ENCODE peak calls at places on chromosomes 5 and 9, in nine cellular contexts. N, P, E, I, F, H, M, Z and V are unnamed samples.

GRCh38 chr5:1420211-1421195 is 24.7 kb downstream of the SLC6A3 start:
- DNase-seq in N (no peak), P (no peak), E (no peak), I (no peak), F (no peak), H (peak), M (no peak), Z (no peak), V (no peak)

GRCh38 chr5:6436715-6437340 is 11.8 kb upstream of the UBE2QL1 start:
- DNase-seq in N (no peak), P (no peak), E (no peak), I (no peak), F (no peak), H (no peak), M (no peak), Z (no peak), V (no peak)

GRCh38 chr5:902129-902916 is 9.6 kb downstream of the TRIP13 start:
- DNase-seq in N (no peak), P (no peak), E (no peak), I (no peak), F (peak), H (no peak), M (no peak), Z (no peak), V (no peak)

GRCh38 chr9:19642256-19642655 is 146.6 kb downstream of the SLC24A2 start:
- DNase-seq in N (no peak), P (no peak), E (no peak), I (no peak), F (no peak), H (no peak), M (no peak), Z (no peak), V (no peak)

GRCh38 chr5:68418230-68418629 is 202.7 kb downstream of the PIK3R1 start:
- DNase-seq in N (no peak), P (no peak), E (no peak), I (no peak), F (peak), H (no peak), M (no peak), Z (no peak), V (peak)

GRCh38 chr5:169097374-169097831 is 203.5 kb downstream of the SLIT3 start:
- DNase-seq in N (no peak), P (peak), E (no peak), I (no peak), F (no peak), H (no peak), M (no peak), Z (peak), V (no peak)

GRCh38 chr5:106106384-106106783 is 1564.4 kb downstream of the EFNA5 start:
- DNase-seq in N (no peak), P (no peak), E (no peak), I (no peak), F (no peak), H (no peak), M (no peak), Z (no peak), V (no peak)

GRCh38 chr9:68844623-68845612 is 139.9 kb downstream of the PIP5K1B start:
- DNase-seq in N (no peak), P (peak), E (no peak), I (peak), F (peak), H (peak), M (peak), Z (peak), V (no peak)

GRCh38 chr5:133723126-133723525 is 110.8 kb upstream of the FSTL4 start:
- DNase-seq in N (no peak), P (no peak), E (no peak), I (no peak), F (no peak), H (no peak), M (no peak), Z (no peak), V (peak)

GRCh38 chr9:126635661-126636439 is 22.1 kb downstream of the LMX1B start:
- DNase-seq in N (no peak), P (peak), E (no peak), I (no peak), F (no peak), H (no peak), M (no peak), Z (no peak), V (no peak)

GRCh38 chr5:148543727-148544126 is 110.6 kb downstream of the HTR4 start:
- DNase-seq in N (no peak), P (no peak), E (no peak), I (no peak), F (no peak), H (no peak), M (no peak), Z (no peak), V (no peak)

GRCh38 chr9:91166796-91167366 is 194.8 kb downstream of the AUH start:
- DNase-seq in N (peak), P (no peak), E (no peak), I (no peak), F (no peak), H (no peak), M (no peak), Z (peak), V (no peak)

GRCh38 chr9:101977614-101978210 is 239.3 kb upstream of the GRIN3A start:
- DNase-seq in N (no peak), P (no peak), E (no peak), I (no peak), F (no peak), H (no peak), M (no peak), Z (peak), V (no peak)

GRCh38 chr5:116406306-116407041 is 168.1 kb downstream of the SEMA6A start:
- DNase-seq in N (no peak), P (no peak), E (no peak), I (no peak), F (no peak), H (no peak), M (no peak), Z (no peak), V (no peak)

GRCh38 chr5:60943624-60944023 is 1.2 kb downstream of the ERCC8 start:
- DNase-seq in N (no peak), P (no peak), E (no peak), I (no peak), F (no peak), H (no peak), M (no peak), Z (no peak), V (no peak)
- H3K4me3 ChIP-seq in N (no peak), P (peak), E (no peak), I (no peak), F (no peak), H (no peak), M (no peak), Z (no peak), V (no peak)

GRCh38 chr9:89604463-89605180 is at the start of gene GADD45G:
- DNase-seq in N (peak), P (peak), E (peak), I (peak), F (peak), H (peak), M (peak), Z (peak), V (peak)
- H3K4me3 ChIP-seq in N (peak), P (peak), E (peak), I (peak), F (peak), H (peak), M (peak), Z (peak), V (peak)

GRCh38 chr5:57176350-57176857 is 2.5 kb downstream of the GPBP1 start:
- DNase-seq in N (no peak), P (no peak), E (no peak), I (no peak), F (no peak), H (no peak), M (no peak), Z (peak), V (no peak)

GRCh38 chr5:57175586-57175985 is 1.7 kb downstream of the GPBP1 start:
- DNase-seq in N (no peak), P (no peak), E (no peak), I (no peak), F (no peak), H (no peak), M (no peak), Z (no peak), V (no peak)

GRCh38 chr5:57177479-57178156 is 3.8 kb downstream of the GPBP1 start:
- DNase-seq in N (no peak), P (no peak), E (no peak), I (no peak), F (no peak), H (no peak), M (no peak), Z (no peak), V (no peak)

GRCh38 chr5:57181151-57181550 is 7.3 kb downstream of the GPBP1 start:
- DNase-seq in N (no peak), P (no peak), E (no peak), I (no peak), F (no peak), H (no peak), M (no peak), Z (no peak), V (no peak)

GRCh38 chr5:57179262-57179960 is 5.6 kb downstream of the GPBP1 start:
- DNase-seq in N (no peak), P (no peak), E (no peak), I (peak), F (no peak), H (no peak), M (no peak), Z (no peak), V (no peak)
- H3K4me3 ChIP-seq in N (peak), P (peak), E (peak), I (peak), F (peak), H (peak), M (no peak), Z (no peak), V (peak)

GRCh38 chr5:78495800-78496199 is 135.4 kb downstream of the SCAMP1 start:
- DNase-seq in N (no peak), P (peak), E (no peak), I (no peak), F (no peak), H (no peak), M (no peak), Z (no peak), V (no peak)
- H3K4me3 ChIP-seq in N (no peak), P (no peak), E (no peak), I (no peak), F (no peak), H (no peak), M (no peak), Z (no peak), V (no peak)

GRCh38 chr9:131404581-131404980 is 10.7 kb downstream of the PRRC2B start:
- DNase-seq in N (no peak), P (no peak), E (no peak), I (no peak), F (no peak), H (no peak), M (no peak), Z (peak), V (no peak)

GRCh38 chr9:131405429-131405828 is 11.5 kb downstream of the PRRC2B start:
- DNase-seq in N (no peak), P (peak), E (no peak), I (peak), F (no peak), H (peak), M (no peak), Z (peak), V (no peak)

GRCh38 chr9:131404987-131405386 is 11.1 kb downstream of the PRRC2B start:
- DNase-seq in N (no peak), P (no peak), E (no peak), I (no peak), F (no peak), H (peak), M (no peak), Z (no peak), V (no peak)

GRCh38 chr9:131406567-131407436 is 12.9 kb downstream of the PRRC2B start:
- DNase-seq in N (no peak), P (no peak), E (no peak), I (no peak), F (no peak), H (peak), M (no peak), Z (peak), V (no peak)

DNA sequence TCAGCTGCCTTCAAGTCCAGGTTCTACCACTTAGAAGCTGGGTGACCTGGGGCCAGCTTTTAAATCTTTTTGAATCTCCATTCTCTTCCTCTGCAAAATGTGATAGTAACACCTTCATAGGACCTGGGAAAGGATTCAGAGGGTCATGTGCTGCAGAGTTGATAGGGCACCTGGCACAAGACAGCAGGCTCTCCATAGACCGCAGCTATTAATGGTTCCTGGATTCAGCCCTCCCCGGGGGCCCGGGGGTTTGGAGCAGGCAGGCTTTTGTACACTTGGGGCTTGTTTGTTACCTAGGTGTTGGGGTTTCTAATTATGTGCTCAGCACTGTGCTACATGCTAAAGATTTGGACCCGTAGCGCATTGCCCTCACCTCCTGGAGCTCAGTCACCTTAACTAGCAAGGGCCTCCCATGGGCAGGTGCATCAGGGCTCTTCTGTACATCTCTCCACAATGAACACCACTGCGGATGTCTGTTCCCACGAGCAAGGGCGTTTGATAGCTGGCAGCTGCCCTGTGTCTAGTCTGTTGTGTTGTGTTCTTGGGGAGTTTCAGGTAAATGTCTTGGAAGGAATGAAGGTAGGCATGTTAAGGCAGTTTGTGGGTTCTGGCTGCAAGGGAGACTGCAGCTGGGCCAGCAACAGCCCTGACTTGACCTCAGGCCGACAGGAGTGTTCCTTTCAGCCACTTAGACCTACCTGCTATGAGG is 12.1 kb downstream of the PRRC2B start:
- DNase-seq in N (no peak), P (no peak), E (no peak), I (no peak), F (no peak), H (peak), M (no peak), Z (no peak), V (no peak)
- H3K4me3 ChIP-seq in N (peak), P (peak), E (no peak), I (peak), F (no peak), H (no peak), M (no peak), Z (no peak), V (peak)

DNA sequence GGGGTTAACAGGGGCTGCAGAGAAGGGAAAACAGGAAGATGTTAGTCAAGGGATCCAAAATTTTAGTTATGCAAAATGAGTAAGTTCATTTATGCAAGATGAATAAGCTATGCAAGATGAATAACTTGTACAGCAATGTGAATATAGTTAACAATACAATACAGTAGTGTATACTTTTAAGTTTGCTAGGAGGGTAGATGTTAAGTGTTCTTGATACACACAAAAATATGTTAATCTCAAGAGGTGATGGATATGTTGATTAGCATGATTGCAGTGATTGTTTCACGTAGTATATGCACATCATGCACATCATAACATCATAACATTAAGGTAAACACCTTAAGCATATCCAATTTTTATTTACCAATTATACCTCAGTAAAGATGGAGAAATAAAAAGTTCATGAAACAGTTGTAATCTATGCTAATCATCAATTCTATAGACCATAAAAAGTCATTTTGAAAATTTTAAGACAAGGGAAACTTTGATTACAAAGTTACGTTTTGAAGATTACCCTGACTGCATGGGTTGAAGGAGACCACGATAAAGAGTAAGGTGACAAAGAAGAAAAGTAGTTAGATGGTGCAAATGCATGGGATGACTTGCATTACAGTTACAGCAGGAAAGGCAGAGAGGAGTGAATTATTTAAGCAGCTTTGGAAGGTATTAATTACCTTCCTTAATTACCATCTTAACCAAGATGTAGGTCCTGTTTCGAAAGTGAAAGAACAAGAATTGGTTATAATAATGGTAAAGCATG is 31.4 kb downstream of the FAM174A start:
- DNase-seq in N (no peak), P (no peak), E (no peak), I (no peak), F (no peak), H (no peak), M (no peak), Z (no peak), V (no peak)
- H3K4me3 ChIP-seq in N (no peak), P (no peak), E (no peak), I (no peak), F (no peak), H (no peak), M (no peak), Z (no peak), V (no peak)

DNA sequence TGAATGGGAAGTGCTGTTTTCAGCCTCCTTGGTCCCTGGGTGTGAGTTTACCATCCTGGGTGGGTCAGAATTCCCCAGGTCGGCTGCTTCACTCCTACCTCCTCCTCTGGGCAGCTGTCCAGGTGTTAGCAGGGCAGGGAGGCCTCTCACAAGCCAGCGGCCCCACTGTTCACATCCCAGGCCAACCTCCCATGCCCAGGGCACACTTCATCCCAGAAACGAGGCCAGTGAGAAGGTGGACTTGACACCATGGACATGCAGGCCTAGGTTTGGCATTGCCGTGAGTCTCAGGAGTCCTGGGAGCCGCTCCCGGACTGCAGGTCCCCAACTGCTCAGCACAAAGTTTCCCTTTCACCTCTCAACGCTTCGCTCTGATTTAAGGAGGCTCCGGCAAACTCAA is 229.6 kb upstream of the IRX2 start:
- DNase-seq in N (no peak), P (no peak), E (no peak), I (no peak), F (no peak), H (no peak), M (no peak), Z (no peak), V (no peak)
- H3K4me3 ChIP-seq in N (no peak), P (no peak), E (no peak), I (no peak), F (no peak), H (no peak), M (no peak), Z (no peak), V (no peak)

GRCh38 chr9:123322771-123323481 is 33.1 kb upstream of the CRB2 start:
- DNase-seq in N (no peak), P (peak), E (peak), I (no peak), F (no peak), H (no peak), M (no peak), Z (no peak), V (no peak)

GRCh38 chr9:123320814-123321213 is 35.2 kb upstream of the CRB2 start:
- DNase-seq in N (no peak), P (peak), E (no peak), I (no peak), F (no peak), H (no peak), M (no peak), Z (no peak), V (no peak)

GRCh38 chr9:123323482-123324013 is 32.4 kb upstream of the CRB2 start:
- DNase-seq in N (no peak), P (no peak), E (no peak), I (no peak), F (no peak), H (no peak), M (no peak), Z (no peak), V (no peak)

GRCh38 chr9:123319541-123320339 is 36.3 kb upstream of the CRB2 start:
- DNase-seq in N (no peak), P (no peak), E (no peak), I (no peak), F (no peak), H (no peak), M (no peak), Z (no peak), V (no peak)

DNA sequence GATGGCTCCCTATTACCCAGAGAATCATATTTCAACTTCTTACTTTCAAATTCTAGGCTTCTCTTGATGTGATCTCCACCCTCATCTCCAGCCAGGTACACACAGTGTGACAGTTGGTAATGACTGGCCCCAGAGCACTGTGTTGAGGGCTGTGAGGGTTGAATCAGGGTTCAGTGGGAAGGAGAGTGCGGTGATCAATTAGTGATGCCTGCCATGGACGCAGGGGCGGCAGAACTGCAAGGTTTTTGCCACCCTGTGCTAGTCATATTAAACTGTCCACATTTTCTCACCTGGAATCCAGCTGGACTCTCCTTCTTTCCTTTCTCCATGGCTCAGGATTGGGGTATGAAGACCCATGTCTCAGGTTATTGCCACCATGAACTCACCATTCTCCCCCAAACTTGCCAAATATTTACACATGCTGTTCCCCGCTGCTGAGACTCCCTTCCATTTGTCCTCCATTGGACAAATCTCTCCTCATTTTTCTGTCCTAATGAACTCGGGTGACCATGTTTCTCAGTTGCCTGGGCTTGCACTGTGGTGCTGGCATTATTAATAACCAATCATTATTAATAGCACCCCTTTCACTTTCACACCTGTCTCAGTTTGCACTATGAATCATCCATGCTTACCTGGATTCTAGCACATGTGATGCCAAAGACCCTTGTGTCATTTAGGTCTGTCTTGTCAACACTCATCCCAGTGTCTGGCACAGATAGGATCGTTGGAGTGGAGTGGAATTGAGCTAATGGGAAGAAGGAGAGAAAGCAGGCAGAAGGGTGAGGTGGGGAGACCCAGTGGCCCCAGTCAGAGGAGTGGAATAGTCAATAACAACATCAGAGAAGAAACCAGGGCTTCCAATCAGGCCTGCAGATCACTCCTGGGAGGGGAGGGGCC is 33.9 kb upstream of the CRB2 start:
- DNase-seq in N (no peak), P (no peak), E (no peak), I (no peak), F (no peak), H (no peak), M (no peak), Z (no peak), V (no peak)
- H3K4me3 ChIP-seq in N (no peak), P (no peak), E (no peak), I (no peak), F (no peak), H (no peak), M (no peak), Z (no peak), V (no peak)